ENCODE peak calls at places on chromosomes 2 and 18, in four cellular contexts. Z is HTR-8/SVneo; Y is endothelial cell; V is stimulated activated CD4-positive, alpha-beta T cell treated with anti-CD3 and anti-CD28 coated beads, Interleukin-12 subunit alpha, Interleukin-12 subunit beta, amount 100 ng/mL, for 4 hours. S is an unnamed sample.

GRCh38 chr18:37270046-37270665 is 295.4 kb downstream of the CELF4 start:
- DNase-seq in Z (peak), Y (peak), V (no peak), S (peak)

GRCh38 chr2:62407838-62408589 is 98.0 kb downstream of the TMEM17 start:
- DNase-seq in Z (no peak), Y (no peak), V (no peak), S (no peak)

GRCh38 chr18:57581301-57581934 is 5.1 kb downstream of the FECH start:
- DNase-seq in V (no peak), Z (no peak), Y (no peak), S (no peak)

GRCh38 chr2:8692783-8693768 is 11.2 kb downstream of the ID2 start:
- DNase-seq in Y (peak), Z (no peak), V (peak), S (peak)

GRCh38 chr2:97738236-97739019 is 25.1 kb downstream of the ZAP70 start:
- DNase-seq in Y (no peak), Z (no peak), V (no peak), S (no peak)

GRCh38 chr2:48510329-48510728 is 19.6 kb upstream of the STON1 start:
- DNase-seq in Y (no peak), V (no peak), Z (no peak), S (no peak)

GRCh38 chr2:119517433-119517832 is 6.8 kb downstream of the SCTR start:
- DNase-seq in Z (peak), V (peak), Y (peak), S (peak)

GRCh38 chr2:191247381-191248057 is 2.3 kb downstream of the MYO1B start:
- DNase-seq in Y (no peak), Z (peak), V (no peak), S (peak)

GRCh38 chr2:204538179-204539009 is 6.9 kb upstream of the PARD3B start:
- DNase-seq in V (no peak), Y (peak), Z (no peak), S (no peak)

GRCh38 chr2:24768601-24769000 is 24.6 kb downstream of the PTRHD1 start:
- DNase-seq in V (no peak), Y (no peak), Z (no peak), S (no peak)

GRCh38 chr2:211228559-211228958 is 672.2 kb downstream of the CPS1 start:
- DNase-seq in V (no peak), Z (no peak), Y (no peak), S (no peak)

GRCh38 chr2:236264256-236264655 is at the start of gene ASB18:
- DNase-seq in Y (no peak), V (no peak), Z (no peak), S (no peak)

GRCh38 chr2:169877406-169877805 is 50.2 kb downstream of the UBR3 start:
- DNase-seq in Y (no peak), V (no peak), Z (no peak), S (peak)

GRCh38 chr18:50266248-50266704 is at the start of gene CFAP53:
- DNase-seq in Z (peak), V (peak), Y (peak), S (peak)

GRCh38 chr2:71556811-71557210 is 103.5 kb downstream of the DYSF start:
- DNase-seq in Y (no peak), V (no peak), Z (no peak), S (peak)

GRCh38 chr2:42238644-42239288 is 69.6 kb downstream of the EML4 start:
- DNase-seq in V (peak), Y (peak), Z (no peak), S (peak)

GRCh38 chr2:177015526-177015925 is 197.1 kb upstream of the HNRNPA3 start:
- DNase-seq in Y (no peak), V (no peak), Z (no peak), S (no peak)

GRCh38 chr2:219225350-219225749 is 4.1 kb downstream of the ATG9A start:
- DNase-seq in V (no peak), Z (no peak), Y (no peak), S (no peak)

GRCh38 chr18:47893047-47893446 is 37.4 kb downstream of the SMAD2 start:
- DNase-seq in V (no peak), Z (peak), Y (no peak), S (no peak)

GRCh38 chr18:77395941-77396340 is 146.3 kb downstream of the GALR1 start:
- DNase-seq in Z (no peak), V (no peak), Y (no peak), S (no peak)

GRCh38 chr18:21513292-21513691 is 87.2 kb downstream of the ESCO1 start:
- DNase-seq in V (no peak), Z (no peak), Y (no peak), S (no peak)

GRCh38 chr2:147083661-147084060 is 761.2 kb upstream of the ACVR2A start:
- DNase-seq in Y (no peak), Z (no peak), V (no peak), S (no peak)

GRCh38 chr2:219247678-219248642 is 2.7 kb downstream of the STK16 start:
- DNase-seq in V (peak), Y (no peak), Z (no peak), S (no peak)

GRCh38 chr2:46387886-46388515 is 90.8 kb downstream of the EPAS1 start:
- DNase-seq in Z (no peak), Y (no peak), V (no peak), S (no peak)

GRCh38 chr2:233990261-233990798 is 60.2 kb upstream of the SPP2 start:
- DNase-seq in Y (no peak), Z (no peak), V (peak), S (no peak)

GRCh38 chr2:239348563-239349447 is 52.0 kb downstream of the HDAC4 start:
- DNase-seq in Z (no peak), Y (no peak), V (no peak), S (no peak)

S was measured in ACHN.